ENCODE peak calls at places on chromosome 22, in four cellular contexts. D is neuronal stem cell, S is H9, I is mesenchymal stem cell. C is an unnamed sample.
A peak's percentile ranks its signal among the peaks of the same experiment; 100 is the strongest.

GRCh38 chr22:41288245-41288946 is 2.4 kb upstream of the RANGAP1 start:
- DNase-seq in S (peak; percentile 58), D (no peak), I (peak; percentile 95), C (peak; percentile 50)

GRCh38 chr22:23037429-23038333 is 32.6 kb upstream of the GNAZ start:
- DNase-seq in I (no peak), D (no peak), S (no peak), C (no peak)

GRCh38 chr22:46758867-46759290 is 3.6 kb upstream of the TBC1D22A start:
- DNase-seq in D (peak; percentile 45), I (peak; percentile 74), S (peak; percentile 74), C (peak; percentile 85)

GRCh38 chr22:23837911-23838685 is 708 bp downstream of the DERL3 start:
- DNase-seq in D (no peak), S (peak; percentile 48), I (no peak), C (no peak)

GRCh38 chr22:45272498-45272897 is 12.3 kb upstream of the UPK3A start:
- DNase-seq in S (no peak), I (no peak), D (no peak), C (no peak)

GRCh38 chr22:38788417-38788816 is 5.5 kb downstream of the DNAL4 start:
- DNase-seq in S (no peak), D (no peak), I (peak; percentile 96), C (peak; percentile 16)

GRCh38 chr22:48892571-48893287 is 934.9 kb downstream of the BRD1 start:
- DNase-seq in I (no peak), S (peak; percentile 17), D (no peak), C (no peak)

GRCh38 chr22:40396882-40397281 is 26.5 kb downstream of the SGSM3 start:
- DNase-seq in D (peak; percentile 12), I (peak; percentile 88), S (peak; percentile 68), C (peak; percentile 95)

DNA sequence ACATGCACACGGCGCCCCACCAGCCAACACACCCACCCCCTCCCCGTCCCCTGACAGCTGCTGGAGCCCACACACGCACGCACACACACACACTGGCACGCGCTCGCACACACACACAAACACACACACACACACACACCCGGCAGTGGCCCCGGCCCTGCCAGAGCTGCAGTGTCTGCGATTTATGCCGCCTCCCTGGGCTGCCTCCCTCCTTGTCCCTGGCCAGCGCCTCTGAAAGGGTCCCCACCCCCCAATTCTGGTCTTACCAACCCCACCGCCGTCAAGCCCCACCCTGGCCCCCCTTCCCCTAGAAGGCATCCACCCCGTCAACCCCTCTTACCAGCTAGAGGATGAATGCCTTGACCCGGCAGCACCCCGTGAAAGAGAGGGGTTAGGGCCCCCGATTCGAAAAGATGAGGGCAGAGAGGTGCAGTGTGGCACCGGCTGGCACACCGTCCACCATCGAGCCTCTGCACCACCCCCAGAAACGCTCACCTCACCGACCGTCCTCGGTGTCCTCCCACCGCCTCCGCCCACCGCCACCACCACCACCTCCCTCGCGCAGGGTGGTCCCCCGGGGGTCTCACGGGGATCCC is 649 bp downstream of the ELFN2 start:
- DNase-seq in D (no peak), I (no peak), S (no peak), C (no peak)
- H2BK12ac ChIP-seq in D (peak overlapping the region; percentile 93), I (peak overlapping the region; percentile 64), S (no peak overlapping the region), C (no peak overlapping the region)

GRCh38 chr22:44268431-44269116 is 44.2 kb downstream of the SHISAL1 start:
- DNase-seq in D (no peak), S (no peak), I (no peak), C (no peak)
- H2BK5ac ChIP-seq in D (no peak overlapping the region), S (no peak overlapping the region), I (no peak overlapping the region), C (no peak overlapping the region)

DNA sequence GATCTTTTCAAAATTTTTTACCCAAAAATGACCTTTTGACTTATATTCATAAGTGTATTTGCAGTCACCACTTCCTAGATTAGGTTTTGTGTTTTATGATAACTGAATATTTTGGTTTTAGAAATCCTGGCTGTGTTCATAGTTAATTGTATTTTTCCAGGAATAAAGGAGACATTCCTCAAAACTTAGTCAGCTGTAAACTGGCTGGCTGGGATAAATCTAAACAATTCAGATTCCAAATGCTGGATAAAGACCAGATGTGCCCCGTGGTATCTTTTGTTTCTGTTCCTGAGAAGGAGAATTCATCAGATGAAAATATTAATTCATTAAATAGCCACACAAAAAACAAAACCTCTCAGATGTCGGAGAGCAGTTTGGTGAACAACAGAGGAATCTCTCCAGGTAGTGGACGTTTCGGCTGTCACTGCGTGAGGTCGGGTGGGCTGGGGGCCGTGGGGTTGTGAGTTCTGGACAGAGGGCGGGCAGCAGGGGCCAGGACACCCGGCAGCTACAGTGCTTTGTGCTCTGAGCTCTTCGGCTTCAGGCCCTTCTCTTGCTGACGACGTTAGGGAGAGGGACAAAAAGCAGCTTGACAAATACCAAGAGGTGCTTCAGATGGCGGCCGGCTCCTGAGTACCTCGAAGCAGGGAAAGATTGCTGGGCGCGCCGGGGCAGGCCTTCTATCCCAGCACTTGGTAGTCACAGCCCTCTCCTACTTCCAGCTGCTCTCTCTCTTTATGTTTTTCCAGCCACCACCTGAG is 24.6 kb downstream of the MOV10L1 start:
- DNase-seq in S (no peak), I (peak; percentile 87), D (no peak), C (peak; percentile 17)
- H3K27ac ChIP-seq in S (no peak overlapping the region), I (peak overlapping the region; percentile 27), D (peak overlapping the region; percentile 30), C (peak overlapping the region; percentile 73)

GRCh38 chr22:30230787-30231461 is 15.6 kb downstream of the LIF start:
- DNase-seq in I (no peak), D (no peak), S (no peak), C (no peak)
- H2BK12ac ChIP-seq in I (peak overlapping the region; percentile 74), D (no peak overlapping the region), S (no peak overlapping the region), C (peak overlapping the region; percentile 71)

GRCh38 chr22:26610072-26610958 is 7.5 kb downstream of the CRYBB1 start:
- DNase-seq in I (peak; percentile 46), S (no peak), D (no peak), C (no peak)
- H2BK5ac ChIP-seq in I (no peak overlapping the region), S (no peak overlapping the region), D (no peak overlapping the region), C (no peak overlapping the region)

GRCh38 chr22:32620992-32621391 is 146.4 kb downstream of the FBXO7 start:
- DNase-seq in I (no peak), D (no peak), S (no peak), C (no peak)
- H3K27ac ChIP-seq in I (no peak overlapping the region), D (peak overlapping the region; percentile 100), S (no peak overlapping the region), C (peak overlapping the region; percentile 81)

GRCh38 chr22:37419916-37420655 is 7.2 kb downstream of the ELFN2 start:
- DNase-seq in S (peak; percentile 77), D (no peak), I (peak; percentile 44), C (no peak)
- H2BK12ac ChIP-seq in S (no peak overlapping the region), D (peak overlapping the region; percentile 59), I (no peak overlapping the region), C (no peak overlapping the region)

DNA sequence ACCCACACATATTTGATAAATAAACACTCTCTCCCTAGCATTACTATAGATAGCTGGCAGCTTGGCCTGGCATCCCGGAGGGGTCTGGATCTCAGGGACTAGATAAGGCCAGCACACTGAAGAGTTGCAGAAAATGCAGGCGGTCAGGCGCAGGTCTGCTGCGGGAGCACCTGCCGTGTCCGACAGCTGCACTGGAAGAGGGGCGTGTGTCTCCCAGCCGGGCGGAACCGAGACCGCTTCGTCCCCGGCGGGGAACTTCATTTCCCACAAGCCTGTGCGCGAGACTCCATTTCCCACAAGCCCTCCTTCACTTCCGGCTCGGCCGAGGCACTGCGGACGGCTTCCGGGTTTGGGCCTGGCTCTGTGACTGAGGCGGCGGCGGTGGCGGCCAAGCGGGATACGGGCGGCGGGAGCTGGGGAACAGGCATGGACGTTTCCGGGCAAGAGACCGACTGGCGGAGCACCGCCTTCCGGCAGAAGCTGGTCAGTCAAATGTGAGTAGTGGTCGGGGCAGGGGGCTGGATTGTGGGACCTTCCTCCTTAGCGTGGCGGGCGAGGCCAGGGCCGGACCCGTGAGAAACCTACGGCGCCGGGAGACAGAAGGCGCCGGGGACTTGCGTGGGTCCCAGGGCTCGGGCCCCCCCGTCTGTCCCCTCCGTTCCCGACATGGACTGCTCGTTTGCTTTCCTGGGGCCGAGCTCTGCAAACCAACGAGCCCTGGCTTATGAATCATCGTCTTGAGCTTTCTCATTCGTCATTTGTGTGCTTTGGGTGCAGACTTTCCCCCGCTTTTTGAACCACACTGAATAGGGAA is at the start of gene MED15:
- DNase-seq in S (peak; percentile 94), D (peak; percentile 79), I (peak; percentile 92), C (peak; percentile 99)
- H2BK5ac ChIP-seq in S (no peak within 1 kb of the TSS), D (peak within 1 kb of the TSS; percentile 69), I (peak within 1 kb of the TSS; percentile 99), C (peak within 1 kb of the TSS; percentile 90)

GRCh38 chr22:27003301-27003700 is 345.9 kb downstream of the MIAT start:
- DNase-seq in S (no peak), D (no peak), I (no peak), C (no peak)
- H3K27ac ChIP-seq in S (no peak overlapping the region), D (no peak overlapping the region), I (no peak overlapping the region), C (no peak overlapping the region)

GRCh38 chr22:36824655-36825054 is 7.8 kb upstream of the PVALB start:
- DNase-seq in D (no peak), S (no peak), I (no peak), C (no peak)
- H2BK12ac ChIP-seq in D (peak overlapping the region; percentile 70), S (no peak overlapping the region), I (no peak overlapping the region), C (no peak overlapping the region)